ENCODE peak calls at places on chromosomes 7 and 10, in ten cellular contexts. V, Z, L, A, B, T, F, S, C and R are unnamed samples.
A peak's percentile ranks its signal among the peaks of the same experiment; 100 is the strongest.

GRCh38 chr10:85611746-85612377 is 754.7 kb downstream of the GRID1 start:
- DNase-seq in L (no peak), S (no peak), C (no peak), A (no peak), F (no peak), V (no peak), T (no peak), B (no peak), Z (no peak), R (peak; percentile 62)

GRCh38 chr10:114401195-114401741 is 3.0 kb downstream of the AFAP1L2 start:
- DNase-seq in B (no peak), A (peak; percentile 35), L (peak; percentile 40), T (no peak), S (peak; percentile 61), V (no peak), C (no peak), Z (no peak), F (no peak), R (no peak)

GRCh38 chr7:24952464-24952863 is 27.5 kb downstream of the OSBPL3 start:
- DNase-seq in A (no peak), C (no peak), T (no peak), S (no peak), B (no peak), V (no peak), F (no peak), Z (no peak), L (no peak), R (no peak)

GRCh38 chr10:62594093-62594520 is 210.4 kb upstream of the ADO start:
- DNase-seq in B (no peak), S (peak; percentile 56), C (no peak), A (no peak), F (peak; percentile 40), T (peak; percentile 80), V (peak; percentile 54), Z (peak; percentile 44), L (peak; percentile 58), R (peak; percentile 84)

GRCh38 chr7:149701495-149702240 is 71.7 kb downstream of the ZNF467 start:
- DNase-seq in S (no peak), F (no peak), L (no peak), V (no peak), C (no peak), B (no peak), A (no peak), Z (no peak), T (no peak), R (no peak)

GRCh38 chr7:47683485-47683898 is 101.6 kb upstream of the TNS3 start:
- DNase-seq in S (no peak), C (no peak), Z (no peak), F (no peak), L (no peak), B (no peak), A (no peak), T (no peak), V (no peak), R (no peak)

GRCh38 chr7:135193615-135194081 is 17.7 kb downstream of the WDR91 start:
- DNase-seq in L (peak; percentile 88), A (no peak), Z (no peak), C (no peak), S (no peak), B (no peak), V (no peak), F (no peak), T (peak; percentile 14), R (no peak)

GRCh38 chr7:98418636-98419315 is 17.9 kb upstream of the BAIAP2L1 start:
- DNase-seq in C (no peak), T (peak; percentile 70), A (peak; percentile 66), V (peak; percentile 86), S (peak; percentile 78), Z (no peak), L (peak; percentile 94), F (no peak), B (no peak), R (no peak)

GRCh38 chr10:1715821-1716220 is 21.5 kb downstream of the ADARB2 start:
- DNase-seq in Z (no peak), F (peak; percentile 51), C (no peak), B (no peak), L (no peak), T (no peak), V (no peak), S (peak; percentile 11), A (no peak), R (no peak)

GRCh38 chr10:260819-261429 is 125.7 kb downstream of the ZMYND11 start:
- DNase-seq in V (no peak), L (no peak), A (no peak), C (no peak), F (no peak), Z (peak; percentile 5), S (no peak), T (no peak), B (no peak), R (no peak)

GRCh38 chr7:140656548-140657515 is 15.9 kb upstream of the ADCK2 start:
- DNase-seq in S (peak; percentile 81), T (peak; percentile 72), F (peak; percentile 72), B (no peak), V (peak; percentile 55), L (peak; percentile 73), Z (peak; percentile 45), A (no peak), C (no peak), R (peak; percentile 81)

GRCh38 chr7:48083114-48083830 is 5.8 kb upstream of the UPP1 start:
- DNase-seq in Z (no peak), C (no peak), F (no peak), L (no peak), T (no peak), B (no peak), S (peak; percentile 33), A (peak; percentile 69), V (no peak), R (no peak)

GRCh38 chr7:78620931-78621330 is 822.4 kb downstream of the PHTF2 start:
- DNase-seq in L (no peak), F (peak; percentile 57), V (no peak), T (no peak), S (no peak), B (no peak), Z (no peak), A (no peak), C (no peak), R (no peak)

GRCh38 chr7:139784643-139785042 is 6.8 kb upstream of the HIPK2 start:
- DNase-seq in Z (no peak), C (no peak), L (no peak), S (no peak), V (no peak), T (no peak), B (no peak), A (no peak), F (no peak), R (no peak)

GRCh38 chr10:43259981-43260761 is 6.7 kb downstream of the RASGEF1A start:
- DNase-seq in B (peak; percentile 46), V (peak; percentile 69), L (peak; percentile 20), F (peak; percentile 82), C (no peak), S (no peak), T (peak; percentile 61), A (peak; percentile 25), Z (peak; percentile 2), R (peak; percentile 76)

GRCh38 chr7:67453981-67454380 is 457.3 kb downstream of the TYW1 start:
- DNase-seq in B (no peak), C (no peak), L (no peak), V (no peak), Z (no peak), A (no peak), T (no peak), F (peak; percentile 62), S (no peak), R (no peak)

GRCh38 chr7:127979113-127979727 is 52.0 kb downstream of the LRRC4 start:
- DNase-seq in B (no peak), C (no peak), A (no peak), V (no peak), T (no peak), S (no peak), F (no peak), Z (no peak), L (no peak), R (no peak)

GRCh38 chr10:131204406-131205152 is 106.9 kb downstream of the TCERG1L start:
- DNase-seq in F (no peak), T (peak; percentile 33), L (no peak), B (no peak), Z (no peak), A (no peak), C (no peak), S (no peak), V (no peak), R (peak; percentile 50)

GRCh38 chr10:78578929-78579328 is 489.8 kb upstream of the ZMIZ1 start:
- DNase-seq in F (no peak), B (peak; percentile 40), A (no peak), Z (peak; percentile 23), V (no peak), C (no peak), L (no peak), T (peak; percentile 76), S (no peak), R (no peak)

GRCh38 chr10:21041763-21042458 is 144.8 kb upstream of the NEBL start:
- DNase-seq in V (no peak), T (no peak), F (no peak), B (no peak), C (no peak), S (no peak), Z (no peak), L (no peak), A (no peak), R (no peak)

GRCh38 chr10:15640536-15641085 is 79.1 kb downstream of the ITGA8 start:
- DNase-seq in T (no peak), B (no peak), Z (no peak), S (no peak), F (no peak), C (no peak), A (no peak), V (no peak), L (no peak), R (no peak)

GRCh38 chr7:22445140-22445722 is 54.8 kb downstream of the STEAP1B start:
- DNase-seq in L (peak; percentile 21), S (peak; percentile 83), F (peak; percentile 96), V (peak; percentile 43), Z (peak; percentile 56), B (peak; percentile 31), A (no peak), T (no peak), C (no peak), R (peak; percentile 89)

GRCh38 chr7:44484482-44485313 is 5.8 kb downstream of the NUDCD3 start:
- DNase-seq in A (no peak), F (no peak), S (no peak), C (no peak), B (no peak), T (no peak), V (no peak), L (no peak), Z (no peak), R (no peak)

GRCh38 chr10:113907166-113907565 is 52.7 kb downstream of the NHLRC2 start:
- DNase-seq in C (no peak), T (no peak), A (no peak), L (no peak), B (no peak), V (no peak), Z (no peak), F (no peak), S (no peak), R (no peak)

GRCh38 chr7:39709768-39710291 is 86.5 kb downstream of the RALA start:
- DNase-seq in C (no peak), A (peak; percentile 27), F (no peak), S (no peak), Z (no peak), B (no peak), T (no peak), L (peak; percentile 55), V (no peak), R (no peak)